ENCODE peak calls at places on chromosomes 1 and 21, in seven cellular contexts. One of them, this sample, is unnamed. For H3K36me3, the result is how much of the 10 kb centered on the place peaks cover.

GRCh38 chr1:155481761-155482160 is 80.8 kb downstream of the ASH1L start:
- DNase-seq in IMR-90: no peak
- DNase-seq in cardiac muscle cell: no peak
- DNase-seq in uterus: no peak
- DNase-seq in fibroblast of lung: peak
- DNase-seq in kidney epithelial cell: no peak
- DNase-seq in right atrium auricular region: no peak
- DNase-seq in this sample: no peak

GRCh38 chr1:82273816-82274215 is 473.1 kb downstream of the ADGRL2 start:
- DNase-seq in IMR-90: no peak
- DNase-seq in cardiac muscle cell: no peak
- DNase-seq in uterus: no peak
- DNase-seq in fibroblast of lung: no peak
- DNase-seq in kidney epithelial cell: no peak
- DNase-seq in right atrium auricular region: no peak
- DNase-seq in this sample: no peak

GRCh38 chr1:167791281-167792209 is 69.8 kb downstream of the MPZL1 start:
- DNase-seq in IMR-90: peak
- DNase-seq in cardiac muscle cell: no peak
- DNase-seq in uterus: peak
- DNase-seq in fibroblast of lung: peak
- DNase-seq in kidney epithelial cell: no peak
- DNase-seq in right atrium auricular region: peak
- DNase-seq in this sample: peak

GRCh38 chr1:40658895-40659648 is 6.4 kb downstream of the RIMS3 start:
- DNase-seq in IMR-90: no peak
- DNase-seq in cardiac muscle cell: peak
- DNase-seq in uterus: no peak
- DNase-seq in fibroblast of lung: no peak
- DNase-seq in kidney epithelial cell: no peak
- DNase-seq in right atrium auricular region: no peak
- DNase-seq in this sample: peak

GRCh38 chr1:109199710-109200109 is 14.0 kb upstream of the SARS1 start:
- DNase-seq in IMR-90: no peak
- DNase-seq in cardiac muscle cell: no peak
- DNase-seq in uterus: no peak
- DNase-seq in fibroblast of lung: no peak
- DNase-seq in kidney epithelial cell: no peak
- DNase-seq in right atrium auricular region: no peak
- DNase-seq in this sample: no peak

GRCh38 chr1:211613951-211614350 is 35.0 kb upstream of the SLC30A1 start:
- DNase-seq in IMR-90: no peak
- DNase-seq in cardiac muscle cell: no peak
- DNase-seq in uterus: no peak
- DNase-seq in fibroblast of lung: no peak
- DNase-seq in kidney epithelial cell: no peak
- DNase-seq in right atrium auricular region: no peak
- DNase-seq in this sample: no peak

GRCh38 chr1:113913312-113913668 is 8.2 kb downstream of the DCLRE1B start:
- DNase-seq in IMR-90: no peak
- DNase-seq in cardiac muscle cell: no peak
- DNase-seq in uterus: no peak
- DNase-seq in fibroblast of lung: no peak
- DNase-seq in kidney epithelial cell: no peak
- DNase-seq in right atrium auricular region: no peak
- DNase-seq in this sample: no peak

GRCh38 chr1:36573445-36573844 is 90.7 kb upstream of the CSF3R start:
- DNase-seq in IMR-90: no peak
- DNase-seq in cardiac muscle cell: no peak
- DNase-seq in uterus: no peak
- DNase-seq in fibroblast of lung: no peak
- DNase-seq in kidney epithelial cell: no peak
- DNase-seq in right atrium auricular region: no peak
- DNase-seq in this sample: no peak

GRCh38 chr21:45012661-45013270 is 61.6 kb upstream of the ADARB1 start:
- DNase-seq in IMR-90: no peak
- DNase-seq in cardiac muscle cell: no peak
- DNase-seq in uterus: no peak
- DNase-seq in fibroblast of lung: no peak
- DNase-seq in kidney epithelial cell: no peak
- DNase-seq in right atrium auricular region: no peak
- DNase-seq in this sample: peak

GRCh38 chr1:198902616-198903140 is 263.8 kb downstream of the PTPRC start:
- DNase-seq in IMR-90: no peak
- DNase-seq in cardiac muscle cell: no peak
- DNase-seq in uterus: no peak
- DNase-seq in fibroblast of lung: no peak
- DNase-seq in kidney epithelial cell: no peak
- DNase-seq in right atrium auricular region: no peak
- DNase-seq in this sample: no peak

GRCh38 chr1:107142370-107142668 is 1.5 kb downstream of the NTNG1 start:
- DNase-seq in IMR-90: no peak
- DNase-seq in cardiac muscle cell: no peak
- DNase-seq in uterus: no peak
- DNase-seq in fibroblast of lung: no peak
- DNase-seq in kidney epithelial cell: no peak
- DNase-seq in right atrium auricular region: no peak
- DNase-seq in this sample: no peak

GRCh38 chr1:39434797-39435395 is 56.5 kb upstream of the BMP8A start:
- DNase-seq in IMR-90: peak
- DNase-seq in cardiac muscle cell: no peak
- DNase-seq in uterus: no peak
- DNase-seq in fibroblast of lung: no peak
- DNase-seq in kidney epithelial cell: peak
- DNase-seq in right atrium auricular region: no peak
- DNase-seq in this sample: no peak

GRCh38 chr1:20411196-20411980 is 74.6 kb downstream of the CAMK2N1 start:
- DNase-seq in IMR-90: peak
- DNase-seq in cardiac muscle cell: no peak
- DNase-seq in uterus: no peak
- DNase-seq in fibroblast of lung: peak
- DNase-seq in kidney epithelial cell: peak
- DNase-seq in right atrium auricular region: no peak
- DNase-seq in this sample: peak

GRCh38 chr1:223519116-223519515 is 125.9 kb downstream of the CCDC185 start:
- DNase-seq in IMR-90: no peak
- DNase-seq in cardiac muscle cell: no peak
- DNase-seq in uterus: no peak
- DNase-seq in fibroblast of lung: no peak
- DNase-seq in kidney epithelial cell: no peak
- DNase-seq in right atrium auricular region: no peak
- DNase-seq in this sample: no peak

GRCh38 chr1:77473690-77474089 is 191.9 kb downstream of the AK5 start:
- DNase-seq in IMR-90: peak
- DNase-seq in cardiac muscle cell: no peak
- DNase-seq in uterus: no peak
- DNase-seq in fibroblast of lung: peak
- DNase-seq in kidney epithelial cell: peak
- DNase-seq in right atrium auricular region: no peak
- DNase-seq in this sample: no peak

GRCh38 chr1:212644866-212645556 is 36.5 kb downstream of the ATF3 start:
- DNase-seq in IMR-90: no peak
- DNase-seq in cardiac muscle cell: no peak
- DNase-seq in uterus: no peak
- DNase-seq in fibroblast of lung: no peak
- DNase-seq in kidney epithelial cell: no peak
- DNase-seq in right atrium auricular region: no peak
- DNase-seq in this sample: no peak

GRCh38 chr1:17674707-17675505 is 80.2 kb upstream of the ACTL8 start:
- DNase-seq in IMR-90: peak
- DNase-seq in cardiac muscle cell: no peak
- DNase-seq in uterus: no peak
- DNase-seq in fibroblast of lung: no peak
- DNase-seq in kidney epithelial cell: no peak
- DNase-seq in right atrium auricular region: no peak
- DNase-seq in this sample: no peak

GRCh38 chr1:67710417-67710816 is 25.4 kb downstream of the GADD45A start:
- DNase-seq in IMR-90: peak
- DNase-seq in cardiac muscle cell: no peak
- DNase-seq in uterus: no peak
- DNase-seq in fibroblast of lung: peak
- DNase-seq in kidney epithelial cell: no peak
- DNase-seq in right atrium auricular region: no peak
- DNase-seq in this sample: no peak

GRCh38 chr21:18950045-18950740 is 546.6 kb upstream of the TMPRSS15 start:
- DNase-seq in IMR-90: no peak
- DNase-seq in cardiac muscle cell: no peak
- DNase-seq in uterus: no peak
- DNase-seq in fibroblast of lung: no peak
- DNase-seq in kidney epithelial cell: no peak
- DNase-seq in right atrium auricular region: no peak
- DNase-seq in this sample: no peak
- TF ChIP-seq CTCF in IMR-90: no peak
- TF ChIP-seq CTCF in cardiac muscle cell: no peak
- TF ChIP-seq CTCF in uterus: no peak
- TF ChIP-seq CTCF in fibroblast of lung: no peak
- TF ChIP-seq CTCF in kidney epithelial cell: no peak
- TF ChIP-seq CTCF in right atrium auricular region: no peak
- TF ChIP-seq CTCF in this sample: no peak

DNA sequence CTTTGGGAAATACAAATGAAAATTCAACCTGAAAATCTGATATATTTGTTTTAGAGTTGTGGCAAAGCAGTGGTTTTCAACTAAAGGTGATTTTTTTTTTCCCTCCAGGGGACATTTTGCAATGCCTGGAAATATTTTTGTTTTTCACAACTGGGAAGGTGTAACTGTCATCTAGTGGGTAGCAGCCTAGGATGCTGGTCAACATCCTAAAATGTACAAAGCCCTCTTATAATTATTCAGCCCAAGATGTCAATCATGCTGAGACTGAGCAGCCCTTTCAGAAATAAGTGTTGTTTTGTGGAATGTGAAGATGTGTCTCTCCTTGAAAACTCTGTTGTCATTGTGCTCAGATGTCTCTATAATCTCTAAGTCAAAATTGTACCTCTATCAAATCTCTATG is 95.2 kb upstream of the NCAM2 start:
- DNase-seq in IMR-90: no peak
- DNase-seq in cardiac muscle cell: no peak
- DNase-seq in uterus: no peak
- DNase-seq in fibroblast of lung: no peak
- DNase-seq in kidney epithelial cell: no peak
- DNase-seq in right atrium auricular region: no peak
- DNase-seq in this sample: no peak
- H3K4me3 ChIP-seq in IMR-90: no peak
- H3K4me3 ChIP-seq in cardiac muscle cell: no peak
- H3K4me3 ChIP-seq in uterus: no peak
- H3K4me3 ChIP-seq in fibroblast of lung: no peak
- H3K4me3 ChIP-seq in kidney epithelial cell: no peak
- H3K4me3 ChIP-seq in right atrium auricular region: no peak
- H3K4me3 ChIP-seq in this sample: no peak

GRCh38 chr21:39218082-39218409 is 34.8 kb upstream of the PSMG1 start:
- DNase-seq in IMR-90: no peak
- DNase-seq in cardiac muscle cell: no peak
- DNase-seq in uterus: no peak
- DNase-seq in fibroblast of lung: no peak
- DNase-seq in kidney epithelial cell: no peak
- DNase-seq in right atrium auricular region: no peak
- DNase-seq in this sample: no peak
- H3K36me3 ChIP-seq in IMR-90: under half
- H3K36me3 ChIP-seq in cardiac muscle cell: under half
- H3K36me3 ChIP-seq in uterus: under half
- H3K36me3 ChIP-seq in fibroblast of lung: under half
- H3K36me3 ChIP-seq in kidney epithelial cell: under half
- H3K36me3 ChIP-seq in right atrium auricular region: under half
- H3K36me3 ChIP-seq in this sample: under half

DNA sequence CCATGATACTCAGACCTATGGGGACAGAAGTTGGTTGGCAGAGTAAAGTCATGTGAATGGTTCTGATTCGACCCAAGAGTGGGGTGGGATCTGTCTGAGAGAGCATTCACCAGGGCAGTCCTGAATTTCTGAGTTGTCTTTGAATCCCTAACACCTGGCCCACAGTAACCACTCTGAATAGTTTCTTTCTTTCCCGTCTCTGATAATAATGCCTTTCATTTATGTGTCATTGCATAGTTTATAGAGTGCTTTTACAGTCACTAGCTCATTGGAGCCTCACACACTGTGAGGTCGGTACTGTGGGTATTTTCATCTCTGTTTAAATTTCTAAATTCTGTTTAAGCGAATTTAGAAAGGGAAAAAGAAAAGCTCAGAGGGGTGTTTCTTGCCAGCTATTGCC is 147.1 kb downstream of the C1orf21 start:
- DNase-seq in IMR-90: no peak
- DNase-seq in cardiac muscle cell: no peak
- DNase-seq in uterus: no peak
- DNase-seq in fibroblast of lung: no peak
- DNase-seq in kidney epithelial cell: no peak
- DNase-seq in right atrium auricular region: no peak
- DNase-seq in this sample: no peak
- TF ChIP-seq CTCF in IMR-90: no peak
- TF ChIP-seq CTCF in cardiac muscle cell: no peak
- TF ChIP-seq CTCF in uterus: no peak
- TF ChIP-seq CTCF in fibroblast of lung: no peak
- TF ChIP-seq CTCF in kidney epithelial cell: no peak
- TF ChIP-seq CTCF in right atrium auricular region: no peak
- TF ChIP-seq CTCF in this sample: no peak

GRCh38 chr1:43366179-43366578 is 1.6 kb downstream of the ELOVL1 start:
- DNase-seq in IMR-90: no peak
- DNase-seq in cardiac muscle cell: no peak
- DNase-seq in uterus: no peak
- DNase-seq in fibroblast of lung: no peak
- DNase-seq in kidney epithelial cell: no peak
- DNase-seq in right atrium auricular region: no peak
- DNase-seq in this sample: no peak
- H3K4me3 ChIP-seq in IMR-90: no peak
- H3K4me3 ChIP-seq in cardiac muscle cell: no peak
- H3K4me3 ChIP-seq in uterus: no peak
- H3K4me3 ChIP-seq in fibroblast of lung: peak
- H3K4me3 ChIP-seq in kidney epithelial cell: peak
- H3K4me3 ChIP-seq in right atrium auricular region: peak
- H3K4me3 ChIP-seq in this sample: no peak

GRCh38 chr1:27336756-27337155 is 5.1 kb upstream of the SYTL1 start:
- DNase-seq in IMR-90: no peak
- DNase-seq in cardiac muscle cell: no peak
- DNase-seq in uterus: no peak
- DNase-seq in fibroblast of lung: no peak
- DNase-seq in kidney epithelial cell: no peak
- DNase-seq in right atrium auricular region: no peak
- DNase-seq in this sample: no peak
- H3K36me3 ChIP-seq in IMR-90: under half
- H3K36me3 ChIP-seq in cardiac muscle cell: under half
- H3K36me3 ChIP-seq in uterus: under half
- H3K36me3 ChIP-seq in fibroblast of lung: under half
- H3K36me3 ChIP-seq in kidney epithelial cell: under half
- H3K36me3 ChIP-seq in right atrium auricular region: under half
- H3K36me3 ChIP-seq in this sample: under half

GRCh38 chr1:50369830-50370229 is 53.4 kb downstream of the DMRTA2 start:
- DNase-seq in IMR-90: no peak
- DNase-seq in cardiac muscle cell: no peak
- DNase-seq in uterus: no peak
- DNase-seq in fibroblast of lung: no peak
- DNase-seq in kidney epithelial cell: no peak
- DNase-seq in right atrium auricular region: no peak
- DNase-seq in this sample: peak
- TF ChIP-seq CTCF in IMR-90: peak
- TF ChIP-seq CTCF in cardiac muscle cell: peak
- TF ChIP-seq CTCF in uterus: no peak
- TF ChIP-seq CTCF in fibroblast of lung: no peak
- TF ChIP-seq CTCF in kidney epithelial cell: no peak
- TF ChIP-seq CTCF in right atrium auricular region: no peak
- TF ChIP-seq CTCF in this sample: peak